ENCODE peak calls at places on chromosomes 12 and 14, in eight cellular contexts. V is heart right ventricle, S is Panc1, K is DND-41, Y is uterus, X is GM10248, D is GM13976, G is dorsolateral prefrontal cortex. R is an unnamed sample.

GRCh38 chr12:26022043-26022442 is 63.6 kb downstream of the RASSF8 start:
- DNase-seq in G (no peak), V (no peak), K (no peak), X (no peak), D (no peak), S (no peak), Y (no peak), R (no peak)

GRCh38 chr12:1083086-1083887 is 92.3 kb downstream of the ERC1 start:
- DNase-seq in Y (no peak), X (no peak), K (no peak), D (no peak), V (no peak), G (no peak), S (no peak), R (no peak)

GRCh38 chr12:29220632-29221336 is 71.7 kb downstream of the FAR2 start:
- DNase-seq in S (no peak), D (no peak), V (no peak), G (no peak), X (no peak), K (no peak), Y (no peak), R (no peak)

GRCh38 chr12:46153267-46153872 is 115.5 kb downstream of the SLC38A1 start:
- DNase-seq in G (no peak), K (no peak), X (peak), V (no peak), S (no peak), Y (no peak), D (no peak), R (peak)

GRCh38 chr12:48163150-48163747 is 5.9 kb upstream of the ASB8 start:
- DNase-seq in Y (no peak), D (no peak), G (no peak), X (no peak), S (no peak), V (no peak), K (no peak), R (no peak)

GRCh38 chr12:119682635-119683340 is 14.9 kb downstream of the PRKAB1 start:
- DNase-seq in S (no peak), V (no peak), X (peak), K (no peak), G (no peak), Y (no peak), D (no peak), R (no peak)

GRCh38 chr12:122297494-122297893 is 31.2 kb upstream of the VPS33A start:
- DNase-seq in V (no peak), Y (no peak), G (no peak), D (no peak), K (no peak), X (no peak), S (no peak), R (no peak)

GRCh38 chr14:68967459-68967940 is 11.6 kb downstream of the ACTN1 start:
- DNase-seq in K (no peak), S (no peak), X (no peak), G (no peak), V (no peak), Y (no peak), D (no peak), R (no peak)

GRCh38 chr12:27009926-27010325 is 4.3 kb downstream of the TM7SF3 start:
- DNase-seq in S (no peak), G (no peak), D (no peak), K (no peak), V (no peak), Y (no peak), X (no peak), R (peak)

GRCh38 chr14:96100171-96101064 is 61.3 kb downstream of the C14orf132 start:
- DNase-seq in S (peak), Y (peak), G (peak), K (peak), V (peak), X (peak), D (peak), R (peak)

GRCh38 chr12:121581681-121582439 is 1.0 kb upstream of the KDM2B start:
- DNase-seq in X (no peak), D (no peak), Y (no peak), G (no peak), K (no peak), V (peak), S (no peak), R (no peak)

DNA sequence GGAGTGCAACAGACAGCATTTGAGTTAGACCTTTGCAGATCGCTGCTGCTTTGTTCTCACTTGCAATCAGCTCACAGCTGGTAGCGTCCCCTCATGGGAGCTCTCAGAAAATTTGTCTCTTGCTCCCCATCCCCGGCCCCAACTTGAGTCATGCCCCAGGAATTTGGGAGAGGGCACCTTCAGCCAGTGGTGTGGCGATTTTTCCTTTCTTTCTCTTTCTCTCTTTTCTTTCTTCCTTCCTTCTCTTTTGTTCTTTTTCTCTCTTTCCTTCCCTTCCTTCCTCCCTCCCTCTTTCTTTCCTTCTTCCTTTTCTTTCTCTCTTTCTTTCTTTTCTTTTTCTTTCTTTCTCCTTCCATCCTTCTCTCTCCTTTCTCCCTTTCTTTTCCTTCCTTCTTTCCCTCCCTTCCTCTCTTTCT is 34.2 kb upstream of the MAP1LC3B2 start:
- DNase-seq in Y (peak), D (no peak), K (no peak), G (no peak), V (no peak), X (no peak), S (no peak), R (no peak)
- TF ChIP-seq CTCF in Y (no peak), D (no peak), K (no peak), G (no peak), V (no peak), X (no peak), S (no peak), R (no peak)

DNA sequence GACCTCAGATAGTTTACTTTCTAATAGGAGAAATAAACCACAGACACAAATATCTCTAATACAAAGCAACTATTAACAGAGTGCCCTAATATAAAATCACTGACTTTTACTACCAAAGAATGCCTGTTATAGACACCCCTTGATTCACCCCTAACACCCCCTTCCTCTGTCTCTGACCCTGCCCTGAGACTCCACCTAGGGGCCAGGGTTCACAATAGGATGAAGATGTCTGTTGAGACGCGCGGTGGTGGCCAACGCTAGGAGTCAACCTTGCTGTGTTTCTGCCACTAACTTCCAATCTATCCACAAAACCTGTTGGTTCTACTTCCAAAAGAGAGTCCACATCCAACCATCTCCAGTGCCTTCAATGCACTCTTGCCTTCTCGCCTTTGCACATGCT is 10.9 kb upstream of the TC2N start:
- DNase-seq in K (no peak), D (no peak), S (no peak), V (no peak), Y (no peak), X (no peak), G (no peak), R (no peak)
- TF ChIP-seq CTCF in K (no peak), D (no peak), S (no peak), V (no peak), Y (no peak), X (no peak), G (no peak), R (no peak)

DNA sequence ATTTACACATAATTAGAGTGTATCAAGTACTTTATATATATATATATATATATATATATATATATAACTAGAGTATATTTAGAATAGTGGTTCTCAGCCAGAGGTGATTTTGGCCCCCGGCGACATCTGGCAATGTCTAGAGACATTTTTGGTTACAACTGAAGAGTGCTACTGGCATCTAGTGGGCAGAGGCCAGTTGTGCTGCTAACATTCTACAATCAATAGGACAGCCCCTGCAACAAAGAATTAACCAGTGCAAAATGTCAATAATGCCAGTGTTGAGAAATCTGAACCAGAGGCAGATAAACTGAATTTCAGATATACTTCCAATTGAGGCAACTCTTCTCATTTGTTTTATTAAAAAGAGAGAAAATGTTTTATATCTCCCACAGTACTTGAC is 8.9 kb downstream of the GTF2A1 start:
- DNase-seq in K (peak), X (no peak), Y (no peak), S (no peak), G (no peak), D (no peak), V (peak), R (no peak)
- TF ChIP-seq CTCF in K (peak), X (peak), Y (no peak), S (no peak), G (peak), D (peak), V (peak), R (peak)

GRCh38 chr12:103884316-103884715 is 43.3 kb upstream of the NT5DC3 start:
- DNase-seq in D (peak), S (no peak), V (no peak), K (no peak), X (peak), Y (no peak), G (no peak), R (peak)
- TF ChIP-seq CTCF in D (peak), S (peak), V (no peak), K (peak), X (peak), Y (no peak), G (peak), R (peak)

DNA sequence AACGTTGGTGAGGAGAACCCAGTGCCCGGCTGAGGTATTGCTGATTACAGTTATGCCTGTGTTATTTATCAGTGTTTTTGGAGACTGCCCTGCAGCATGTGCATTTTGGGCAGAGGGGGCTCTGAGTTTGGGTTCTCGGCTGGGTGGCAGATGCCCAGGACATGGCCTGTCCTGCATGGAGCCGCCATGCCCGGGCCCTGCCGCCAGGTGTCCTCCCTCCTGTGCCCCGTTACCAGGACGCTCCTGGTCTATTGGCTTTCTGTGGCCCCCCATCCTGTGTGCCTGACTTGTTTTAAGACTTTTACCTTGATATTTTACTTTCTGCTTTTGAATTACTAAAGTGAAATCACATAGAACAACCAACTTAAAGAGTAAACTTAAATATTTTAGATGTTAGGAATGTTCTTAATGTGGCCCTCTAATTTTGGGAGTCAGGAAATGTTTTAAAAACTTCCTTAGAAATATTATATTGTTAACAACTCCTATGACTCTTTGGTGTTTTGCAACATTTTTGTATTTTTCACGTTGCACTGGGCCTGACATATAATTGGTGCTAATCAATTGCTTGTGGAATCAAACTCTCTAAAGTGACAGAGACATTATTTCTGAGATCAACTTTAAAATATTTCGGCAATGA is 51.8 kb downstream of the PRIMA1 start:
- DNase-seq in D (peak), S (no peak), X (no peak), V (no peak), G (no peak), Y (no peak), K (no peak), R (peak)
- TF ChIP-seq CTCF in D (no peak), S (peak), X (peak), V (no peak), G (no peak), Y (no peak), K (no peak), R (peak)

GRCh38 chr12:15996254-15996653 is 85.1 kb downstream of the DERA start:
- DNase-seq in S (no peak), D (no peak), Y (no peak), X (no peak), K (no peak), G (no peak), V (no peak), R (no peak)
- TF ChIP-seq CTCF in S (no peak), D (no peak), Y (no peak), X (no peak), K (peak), G (no peak), V (no peak), R (no peak)

GRCh38 chr12:10070380-10070779 is 28.4 kb downstream of the CLEC1A start:
- DNase-seq in Y (no peak), D (no peak), K (no peak), S (no peak), X (no peak), G (no peak), V (no peak), R (no peak)

GRCh38 chr12:10073266-10073665 is 25.5 kb downstream of the CLEC1A start:
- DNase-seq in S (no peak), Y (no peak), K (no peak), V (no peak), G (no peak), D (no peak), X (no peak), R (no peak)

DNA sequence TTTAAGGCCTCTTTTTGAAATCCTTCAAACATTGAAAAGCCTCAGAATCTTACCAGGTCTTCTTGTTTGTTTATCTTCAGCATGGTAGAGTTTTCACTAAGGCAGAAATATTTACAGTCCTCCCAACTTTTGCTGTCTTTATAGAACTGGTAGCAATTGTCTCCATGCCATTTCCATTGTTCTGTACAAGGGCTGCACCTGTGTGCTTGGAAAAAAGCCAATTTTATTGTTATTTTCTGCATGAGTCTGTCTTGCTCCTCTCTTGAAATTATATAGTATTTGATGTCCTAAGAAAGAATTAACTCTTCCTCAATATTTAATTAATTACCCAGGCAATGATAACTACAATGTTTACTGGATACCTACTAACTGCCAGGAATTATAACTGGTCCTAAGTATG is 23.3 kb downstream of the CLEC1A start:
- DNase-seq in V (no peak), D (no peak), S (no peak), G (no peak), K (no peak), X (no peak), Y (no peak), R (no peak)
- TF ChIP-seq CTCF in V (no peak), D (no peak), S (no peak), G (no peak), K (no peak), X (no peak), Y (no peak), R (no peak)

R was measured in GM13977.